ENCODE peak calls at places on chromosomes 5 and 9, in nine cellular contexts. M, E, C, O, S, V, G, Z and K are unnamed samples.

GRCh38 chr5:168219515-168220410 is 71.7 kb upstream of the WWC1 start:
- DNase-seq in M (no peak), E (peak), C (peak), O (no peak), S (peak), V (no peak), G (peak), Z (peak), K (peak)

GRCh38 chr5:165779505-165779904 is 2274.1 kb downstream of the MAT2B start:
- DNase-seq in M (no peak), E (no peak), C (no peak), O (no peak), S (no peak), V (no peak), G (no peak), Z (no peak), K (no peak)

GRCh38 chr9:111794837-111795556 is at the start of gene SHOC1:
- DNase-seq in M (no peak), E (no peak), C (no peak), O (no peak), S (no peak), V (no peak), G (no peak), Z (no peak), K (no peak)

GRCh38 chr5:121503111-121503840 is 348.4 kb upstream of the FTMT start:
- DNase-seq in M (no peak), E (no peak), C (no peak), O (peak), S (peak), V (no peak), G (peak), Z (peak), K (peak)

GRCh38 chr9:126804198-126804695 is 593 bp upstream of the ZBTB43 start:
- DNase-seq in M (no peak), E (no peak), C (no peak), O (no peak), S (no peak), V (no peak), G (no peak), Z (no peak), K (no peak)

GRCh38 chr9:13268469-13268868 is 11.0 kb downstream of the MPDZ start:
- DNase-seq in M (no peak), E (no peak), C (no peak), O (no peak), S (no peak), V (no peak), G (no peak), Z (no peak), K (no peak)

GRCh38 chr5:105413406-105413990 is 1850.9 kb upstream of the NUDT12 start:
- DNase-seq in M (no peak), E (no peak), C (no peak), O (no peak), S (no peak), V (peak), G (no peak), Z (no peak), K (no peak)

GRCh38 chr5:127892467-127893207 is 189.4 kb downstream of the CCDC192 start:
- DNase-seq in M (no peak), E (no peak), C (no peak), O (no peak), S (no peak), V (no peak), G (no peak), Z (no peak), K (no peak)

GRCh38 chr9:114272739-114273431 is 50.0 kb upstream of the ORM1 start:
- DNase-seq in M (no peak), E (no peak), C (no peak), O (no peak), S (no peak), V (no peak), G (no peak), Z (no peak), K (no peak)

GRCh38 chr5:82354543-82354942 is 76.4 kb upstream of the RPS23 start:
- DNase-seq in M (no peak), E (no peak), C (no peak), O (no peak), S (no peak), V (no peak), G (no peak), Z (no peak), K (no peak)

GRCh38 chr5:113748403-113748802 is 234.9 kb downstream of the YTHDC2 start:
- DNase-seq in M (no peak), E (no peak), C (no peak), O (no peak), S (no peak), V (no peak), G (no peak), Z (no peak), K (no peak)

GRCh38 chr9:70574222-70574837 is 159.9 kb upstream of the KLF9 start:
- DNase-seq in M (no peak), E (peak), C (no peak), O (no peak), S (no peak), V (peak), G (no peak), Z (no peak), K (peak)

GRCh38 chr5:116084231-116084630 is 594 bp upstream of the COMMD10 start:
- DNase-seq in M (no peak), E (no peak), C (no peak), O (no peak), S (no peak), V (no peak), G (no peak), Z (no peak), K (no peak)

GRCh38 chr5:27403248-27403882 is 365.0 kb upstream of the CDH9 start:
- DNase-seq in M (no peak), E (no peak), C (no peak), O (no peak), S (no peak), V (no peak), G (no peak), Z (no peak), K (no peak)

GRCh38 chr5:170885281-170885680 is 23.5 kb downstream of the RANBP17 start:
- DNase-seq in M (no peak), E (no peak), C (no peak), O (no peak), S (no peak), V (no peak), G (no peak), Z (no peak), K (no peak)

GRCh38 chr5:92944903-92945629 is 636.0 kb downstream of the NR2F1-AS1 start:
- DNase-seq in M (no peak), E (no peak), C (no peak), O (no peak), S (no peak), V (no peak), G (no peak), Z (no peak), K (no peak)

GRCh38 chr9:120910643-120911042 is 16.0 kb downstream of the TRAF1 start:
- DNase-seq in M (no peak), E (no peak), C (no peak), O (no peak), S (no peak), V (no peak), G (no peak), Z (no peak), K (no peak)

GRCh38 chr5:169637856-169638190 is 748 bp downstream of the DOCK2 start:
- DNase-seq in M (peak), E (no peak), C (no peak), O (peak), S (no peak), V (peak), G (no peak), Z (no peak), K (no peak)